ENCODE peak calls at places on chromosome 2, in six cellular contexts. G is A549, K is right lobe of liver, P is ovary, N is erythroblast, U is GM12892. Z is an unnamed sample.

GRCh38 chr2:36912692-36913091 is 53.6 kb downstream of the STRN start:
- DNase-seq in G (no peak), K (no peak), P (no peak), N (no peak), U (no peak), Z (no peak)

GRCh38 chr2:222561817-222562424 is 94.0 kb downstream of the FARSB start:
- DNase-seq in G (peak; percentile 40), K (no peak), P (no peak), N (peak; percentile 51), U (peak; percentile 44), Z (peak; percentile 10)

GRCh38 chr2:12613137-12613912 is 103.4 kb upstream of the TRIB2 start:
- DNase-seq in G (no peak), K (no peak), P (no peak), N (no peak), U (no peak), Z (no peak)

GRCh38 chr2:178522950-178523595 is 42.8 kb downstream of the PLEKHA3 start:
- DNase-seq in G (peak; percentile 68), K (peak; percentile 74), P (peak; percentile 89), N (peak; percentile 85), U (peak; percentile 47), Z (peak; percentile 70)

GRCh38 chr2:218500501-218501060 is 67.6 kb downstream of the USP37 start:
- DNase-seq in G (no peak), K (no peak), P (no peak), N (no peak), U (no peak), Z (no peak)

GRCh38 chr2:100968146-100969145 is 33.6 kb upstream of the RPL31 start:
- DNase-seq in G (no peak), K (no peak), P (no peak), N (no peak), U (no peak), Z (no peak)

GRCh38 chr2:65545818-65546217 is 113.4 kb upstream of the SPRED2 start:
- DNase-seq in G (no peak), K (no peak), P (no peak), N (no peak), U (no peak), Z (peak; percentile 56)

GRCh38 chr2:106851475-106851874 is 34.5 kb downstream of the ST6GAL2 start:
- DNase-seq in G (no peak), K (no peak), P (no peak), N (no peak), U (no peak), Z (no peak)

GRCh38 chr2:219474285-219475060 is 24.2 kb upstream of the GMPPA start:
- DNase-seq in G (no peak), K (no peak), P (no peak), N (no peak), U (no peak), Z (no peak)

GRCh38 chr2:219876931-219877330 is 249.5 kb downstream of the SLC4A3 start:
- DNase-seq in G (no peak), K (no peak), P (no peak), N (no peak), U (no peak), Z (no peak)

GRCh38 chr2:208406474-208407451 is at the start of gene PTH2R:
- DNase-seq in G (no peak), K (peak; percentile 22), P (no peak), N (peak; percentile 6), U (no peak), Z (no peak)

GRCh38 chr2:222203031-222203430 is 95.8 kb downstream of the PAX3 start:
- DNase-seq in G (no peak), K (no peak), P (no peak), N (no peak), U (no peak), Z (no peak)

GRCh38 chr2:10057231-10058107 is 14.1 kb downstream of the KLF11 start:
- DNase-seq in G (no peak), K (peak; percentile 23), P (peak; percentile 91), N (peak; percentile 69), U (no peak), Z (peak; percentile 77)

GRCh38 chr2:129872438-129872837 is 107.0 kb upstream of the RAB6C start:
- DNase-seq in G (no peak), K (no peak), P (no peak), N (no peak), U (no peak), Z (no peak)

GRCh38 chr2:144332356-144333143 is 187.4 kb downstream of the ZEB2 start:
- DNase-seq in G (peak; percentile 48), K (peak; percentile 93), P (peak; percentile 93), N (peak; percentile 95), U (peak; percentile 73), Z (peak; percentile 76)
- TF ChIP-seq POLR2A in G (peak; percentile 63), K (peak; percentile 62), P (peak; percentile 51), N (peak; percentile 68), U (peak; percentile 85), Z (no peak)

GRCh38 chr2:223943135-223943534 is 2.0 kb downstream of the WDFY1 start:
- DNase-seq in G (no peak), K (no peak), P (no peak), N (no peak), U (no peak), Z (no peak)

GRCh38 chr2:223945755-223946154 is 620 bp upstream of the WDFY1 start:
- DNase-seq in G (no peak), K (no peak), P (no peak), N (no peak), U (no peak), Z (no peak)

GRCh38 chr2:223943561-223944008 is 1.6 kb downstream of the WDFY1 start:
- DNase-seq in G (peak; percentile 46), K (no peak), P (no peak), N (no peak), U (no peak), Z (peak; percentile 26)

GRCh38 chr2:223944704-223945531 is at the start of gene WDFY1:
- DNase-seq in G (peak; percentile 91), K (peak; percentile 91), P (peak; percentile 93), N (peak; percentile 91), U (peak; percentile 94), Z (peak; percentile 83)

DNA sequence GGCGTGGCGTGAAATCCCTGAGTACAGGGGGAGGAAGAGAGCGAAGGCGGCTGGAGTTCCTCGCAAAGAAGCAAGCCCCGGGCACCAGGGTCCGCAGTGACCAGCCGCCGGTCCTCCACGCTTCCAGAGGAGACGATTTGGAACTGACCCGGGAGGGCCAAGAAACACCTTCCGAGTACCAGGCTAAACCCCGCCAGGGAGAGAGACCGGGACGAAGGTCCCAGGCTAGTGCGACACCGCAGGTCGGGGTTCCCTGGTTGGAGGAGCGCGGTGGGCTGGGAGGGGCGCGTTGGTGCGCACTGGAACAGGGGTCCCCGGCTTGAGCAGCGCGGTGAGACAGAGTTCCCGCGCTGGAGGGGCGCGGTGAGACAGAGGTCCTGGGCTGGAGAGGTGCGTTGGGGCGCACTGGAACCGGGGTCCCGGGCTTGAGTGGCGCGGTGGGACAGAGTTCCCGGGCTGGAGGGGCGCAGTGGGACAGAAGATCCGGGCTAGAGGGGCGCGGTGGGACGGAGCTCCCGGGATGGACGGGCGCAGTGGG is 900 bp downstream of the WDFY1 start:
- DNase-seq in G (no peak), K (peak; percentile 49), P (peak; percentile 60), N (peak; percentile 58), U (peak; percentile 35), Z (no peak)
- TF ChIP-seq POLR2A in G (no peak), K (no peak), P (no peak), N (no peak), U (no peak), Z (no peak)

DNA sequence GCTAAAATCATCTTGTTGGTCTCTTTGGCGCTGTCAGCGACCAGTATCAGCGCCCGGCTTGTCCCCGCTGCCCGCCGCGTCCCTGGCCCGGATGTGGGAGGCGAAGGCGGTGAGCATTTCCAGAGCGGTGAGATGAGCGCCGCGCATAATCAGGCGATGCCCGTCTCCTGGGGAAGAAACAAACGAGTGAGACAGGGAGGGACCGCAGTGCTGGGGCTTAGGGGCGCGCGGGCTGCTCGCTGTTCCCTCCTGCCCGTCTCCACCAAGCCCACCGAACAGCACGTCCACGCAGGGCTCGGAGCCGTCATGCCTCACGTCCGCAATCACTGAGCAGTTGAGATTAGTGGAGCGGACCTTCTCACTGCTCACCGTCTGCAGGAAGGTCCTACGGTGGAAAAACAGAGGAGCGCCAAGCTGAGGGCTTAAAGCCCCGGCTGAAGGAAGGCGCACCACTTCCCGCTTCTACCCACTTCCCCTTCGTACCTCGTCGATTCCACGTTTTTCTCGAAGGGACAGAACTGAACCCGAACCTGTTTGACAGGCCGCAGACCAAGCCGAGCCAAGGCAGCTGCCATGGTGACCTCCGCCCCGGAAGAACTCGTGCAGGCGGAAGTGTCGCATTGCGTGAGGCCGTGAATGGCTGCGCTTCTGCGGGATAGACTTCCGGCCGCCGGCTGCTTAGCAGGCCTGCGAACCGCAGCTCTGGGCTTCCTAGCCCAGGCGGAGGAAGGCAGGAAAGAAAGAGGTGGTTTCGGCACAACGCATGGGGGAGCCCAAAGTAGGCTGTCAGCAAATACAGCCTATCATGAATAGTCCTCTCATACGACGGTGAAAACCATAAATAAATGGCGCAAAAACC is at the start of gene MRPL53:
- DNase-seq in G (peak; percentile 70), K (peak; percentile 94), P (peak; percentile 97), N (peak; percentile 96), U (peak; percentile 78), Z (peak; percentile 70)
- TF ChIP-seq POLR2A in G (peak; percentile 94), K (peak; percentile 82), P (peak; percentile 70), N (peak; percentile 99), U (peak; percentile 98), Z (peak; percentile 78)

GRCh38 chr2:168044579-168044978 is 202.8 kb downstream of the STK39 start:
- DNase-seq in G (no peak), K (no peak), P (no peak), N (no peak), U (no peak), Z (no peak)
- TF ChIP-seq POLR2A in G (no peak), K (no peak), P (no peak), N (no peak), U (no peak), Z (no peak)

DNA sequence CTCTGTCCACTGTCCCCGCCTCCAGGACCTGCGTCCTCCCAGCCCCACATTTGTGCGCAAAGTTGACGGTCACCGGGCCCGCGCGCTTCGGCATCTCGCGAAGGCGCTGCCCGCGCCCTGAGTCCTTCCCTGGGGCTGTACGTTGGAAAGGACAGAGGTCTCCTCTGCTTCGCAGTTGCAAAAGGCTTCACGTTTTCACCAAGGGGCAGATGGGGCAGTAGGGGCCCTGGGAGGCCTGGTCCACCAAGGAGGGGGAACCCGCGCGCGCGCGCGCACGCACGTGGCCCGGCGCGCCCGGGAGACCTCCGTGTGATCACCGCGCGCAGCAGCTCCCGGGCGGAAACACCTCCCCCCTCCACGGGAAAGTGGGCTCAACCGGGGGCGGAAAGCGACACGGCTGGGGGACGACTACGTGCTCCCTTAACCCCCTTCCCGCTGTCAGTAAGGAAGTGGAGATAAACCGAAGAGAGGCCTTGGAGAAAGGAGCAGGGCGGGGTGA is 21.9 kb downstream of the TEX44 start:
- DNase-seq in G (no peak), K (peak; percentile 63), P (peak; percentile 80), N (peak; percentile 79), U (peak; percentile 43), Z (no peak)
- TF ChIP-seq POLR2A in G (no peak), K (peak; percentile 9), P (peak; percentile 9), N (no peak), U (no peak), Z (no peak)

DNA sequence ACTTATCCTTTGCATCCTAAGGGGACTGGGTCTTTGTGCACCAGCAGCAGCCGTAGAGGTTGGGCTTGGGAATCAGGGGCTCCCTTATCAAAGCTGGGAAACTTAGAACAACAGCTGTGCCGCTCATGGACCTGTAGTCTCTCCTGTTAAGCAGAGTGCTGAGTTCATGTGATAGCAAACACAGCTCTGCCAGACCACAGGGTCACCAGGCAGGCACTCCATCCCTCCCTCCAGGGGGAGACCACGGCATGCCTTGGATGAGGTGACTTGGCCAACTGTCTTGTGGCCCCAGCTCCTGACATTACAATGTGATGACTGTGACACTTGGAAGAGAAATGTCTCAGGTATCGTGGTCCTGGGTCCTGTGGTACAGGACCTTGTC is 60.0 kb downstream of the DGKD start:
- DNase-seq in G (no peak), K (no peak), P (no peak), N (no peak), U (no peak), Z (peak; percentile 31)
- TF ChIP-seq POLR2A in G (no peak), K (no peak), P (no peak), N (no peak), U (no peak), Z (no peak)